ENCODE peak calls at places on chromosomes 5 and 9, in six cellular contexts. B is uterus, K is DND-41, I is esophagus squamous epithelium, O is transverse colon, F is MM.1S. G is an unnamed sample.

GRCh38 chr5:119022017-119022745 is 33.8 kb upstream of the DTWD2 start:
- DNase-seq in B (no peak), K (no peak), I (no peak), O (no peak), F (peak; percentile 43), G (no peak)

GRCh38 chr9:118330191-118330986 is 626.2 kb downstream of the TLR4 start:
- DNase-seq in B (no peak), K (no peak), I (no peak), O (no peak), F (no peak), G (no peak)

GRCh38 chr5:34525761-34526160 is 130.4 kb upstream of the RAI14 start:
- DNase-seq in B (no peak), K (no peak), I (no peak), O (no peak), F (no peak), G (no peak)

GRCh38 chr5:172450861-172451695 is 3.2 kb downstream of the SH3PXD2B start:
- DNase-seq in B (peak; percentile 54), K (peak; percentile 54), I (no peak), O (peak; percentile 38), F (peak; percentile 29), G (no peak)

GRCh38 chr9:131629827-131630205 is 84.5 kb downstream of the PRRT1B start:
- DNase-seq in B (no peak), K (no peak), I (no peak), O (no peak), F (no peak), G (no peak)

GRCh38 chr5:142864293-142865260 is 94.4 kb downstream of the ARHGAP26 start:
- DNase-seq in B (no peak), K (no peak), I (no peak), O (peak; percentile 63), F (no peak), G (no peak)

GRCh38 chr5:37717613-37718431 is 122.0 kb downstream of the GDNF start:
- DNase-seq in B (no peak), K (no peak), I (no peak), O (peak; percentile 80), F (no peak), G (no peak)

GRCh38 chr5:98933446-98934072 is 4.8 kb upstream of the CHD1 start:
- DNase-seq in B (no peak), K (no peak), I (no peak), O (no peak), F (no peak), G (no peak)

GRCh38 chr5:1851290-1851934 is 31.3 kb downstream of the IRX4 start:
- DNase-seq in B (no peak), K (no peak), I (no peak), O (no peak), F (no peak), G (no peak)

GRCh38 chr9:115167175-115167574 is 49.2 kb upstream of the TNC start:
- DNase-seq in B (no peak), K (no peak), I (no peak), O (no peak), F (no peak), G (no peak)

GRCh38 chr5:139667730-139668063 is 19.5 kb downstream of the CXXC5 start:
- DNase-seq in B (no peak), K (no peak), I (no peak), O (no peak), F (no peak), G (no peak)

GRCh38 chr5:7169240-7169878 is 226.6 kb upstream of the ADCY2 start:
- DNase-seq in B (no peak), K (no peak), I (no peak), O (no peak), F (no peak), G (no peak)

GRCh38 chr5:130333089-130333488 is 428.8 kb downstream of the CHSY3 start:
- DNase-seq in B (no peak), K (no peak), I (no peak), O (no peak), F (no peak), G (no peak)

GRCh38 chr5:62385816-62386400 is 17.8 kb downstream of the DIMT1 start:
- DNase-seq in B (no peak), K (no peak), I (no peak), O (no peak), F (no peak), G (no peak)

GRCh38 chr9:22683393-22684075 is 236.9 kb downstream of the DMRTA1 start:
- DNase-seq in B (no peak), K (no peak), I (no peak), O (no peak), F (peak; percentile 65), G (no peak)

GRCh38 chr5:38445374-38446028 is 110.9 kb downstream of the LIFR start:
- DNase-seq in B (peak; percentile 38), K (no peak), I (no peak), O (no peak), F (no peak), G (no peak)

GRCh38 chr5:120684213-120684612 is 220.1 kb downstream of the PRR16 start:
- DNase-seq in B (no peak), K (no peak), I (no peak), O (no peak), F (peak; percentile 25), G (no peak)

GRCh38 chr9:132226571-132227430 is 64.9 kb downstream of the NTNG2 start:
- DNase-seq in B (no peak), K (no peak), I (no peak), O (no peak), F (no peak), G (no peak)

GRCh38 chr5:131976414-131977211 is 31.1 kb upstream of the MEIKIN start:
- DNase-seq in B (no peak), K (no peak), I (no peak), O (no peak), F (no peak), G (no peak)

GRCh38 chr5:10454591-10455272 is 13.1 kb downstream of the ROPN1L start:
- DNase-seq in B (peak; percentile 77), K (no peak), I (no peak), O (no peak), F (no peak), G (no peak)

GRCh38 chr5:145854651-145855258 is 18.1 kb downstream of the GRXCR2 start:
- DNase-seq in B (no peak), K (no peak), I (no peak), O (peak; percentile 78), F (no peak), G (no peak)

GRCh38 chr5:168312606-168313297 is 21.3 kb downstream of the WWC1 start:
- DNase-seq in B (no peak), K (no peak), I (no peak), O (no peak), F (no peak), G (no peak)

GRCh38 chr9:113616116-113616515 is 152.6 kb downstream of the RGS3 start:
- DNase-seq in B (no peak), K (no peak), I (no peak), O (no peak), F (no peak), G (no peak)

GRCh38 chr9:113612828-113613227 is 149.3 kb downstream of the RGS3 start:
- DNase-seq in B (no peak), K (no peak), I (no peak), O (no peak), F (no peak), G (no peak)

GRCh38 chr9:113613815-113614413 is 150.4 kb downstream of the RGS3 start:
- DNase-seq in B (no peak), K (no peak), I (no peak), O (no peak), F (no peak), G (no peak)

GRCh38 chr9:113616716-113617496 is 153.4 kb downstream of the RGS3 start:
- DNase-seq in B (no peak), K (no peak), I (no peak), O (no peak), F (no peak), G (no peak)

GRCh38 chr9:113614843-113615648 is 151.5 kb downstream of the RGS3 start:
- DNase-seq in B (peak; percentile 44), K (no peak), I (no peak), O (no peak), F (no peak), G (peak; percentile 52)
- H3K4me3 ChIP-seq in B (no peak overlapping the region), K (no peak overlapping the region), I (no peak overlapping the region), O (no peak overlapping the region), F (no peak overlapping the region), G (peak overlapping the region; percentile 3)

GRCh38 chr5:73295447-73295846 is 122.5 kb downstream of the TMEM174 start:
- DNase-seq in B (no peak), K (no peak), I (no peak), O (no peak), F (no peak), G (no peak)
- H3K27me3 ChIP-seq in B (peaks cover 39% of the 10 kb centered on the region), K (peaks cover 13% of the 10 kb centered on the region), I (peaks cover 83% of the 10 kb centered on the region), O (peaks cover 99% of the 10 kb centered on the region), F (peaks cover 27% of the 10 kb centered on the region), G (peaks cover 3% of the 10 kb centered on the region)

GRCh38 chr9:19471737-19472648 is 63.2 kb downstream of the ACER2 start:
- DNase-seq in B (peak; percentile 40), K (peak; percentile 57), I (no peak), O (peak; percentile 51), F (peak; percentile 28), G (peak; percentile 81)

GRCh38 chr9:19470567-19470966 is 61.8 kb downstream of the ACER2 start:
- DNase-seq in B (no peak), K (no peak), I (no peak), O (no peak), F (no peak), G (no peak)

GRCh38 chr9:19470981-19471650 is 62.3 kb downstream of the ACER2 start:
- DNase-seq in B (no peak), K (no peak), I (no peak), O (no peak), F (no peak), G (no peak)

DNA sequence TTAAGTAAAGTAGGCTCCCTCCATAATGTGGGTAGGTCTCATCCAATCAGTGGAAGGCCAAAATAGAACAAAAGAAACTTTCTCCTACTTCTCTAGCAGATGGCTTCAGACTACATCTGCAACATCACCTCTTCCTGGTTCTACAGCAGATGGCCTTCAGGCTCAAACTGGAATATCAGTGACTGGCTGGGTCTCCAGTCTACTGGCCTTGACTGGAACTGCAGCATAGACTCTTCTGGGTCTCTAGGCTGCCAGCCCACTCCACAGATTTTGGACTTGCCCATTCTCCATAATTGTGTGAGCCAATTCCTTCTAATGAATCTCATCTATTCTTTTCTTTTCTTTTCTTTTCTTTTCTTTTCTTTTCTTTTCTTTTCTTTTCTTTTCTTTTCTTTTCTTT is 64.8 kb downstream of the ACER2 start:
- DNase-seq in B (no peak), K (no peak), I (no peak), O (no peak), F (no peak), G (no peak)
- H3K36me3 ChIP-seq in B (no peaks in the 10 kb centered on the region), K (no peaks in the 10 kb centered on the region), I (no peaks in the 10 kb centered on the region), O (no peaks in the 10 kb centered on the region), F (no peaks in the 10 kb centered on the region), G (no peaks in the 10 kb centered on the region)

DNA sequence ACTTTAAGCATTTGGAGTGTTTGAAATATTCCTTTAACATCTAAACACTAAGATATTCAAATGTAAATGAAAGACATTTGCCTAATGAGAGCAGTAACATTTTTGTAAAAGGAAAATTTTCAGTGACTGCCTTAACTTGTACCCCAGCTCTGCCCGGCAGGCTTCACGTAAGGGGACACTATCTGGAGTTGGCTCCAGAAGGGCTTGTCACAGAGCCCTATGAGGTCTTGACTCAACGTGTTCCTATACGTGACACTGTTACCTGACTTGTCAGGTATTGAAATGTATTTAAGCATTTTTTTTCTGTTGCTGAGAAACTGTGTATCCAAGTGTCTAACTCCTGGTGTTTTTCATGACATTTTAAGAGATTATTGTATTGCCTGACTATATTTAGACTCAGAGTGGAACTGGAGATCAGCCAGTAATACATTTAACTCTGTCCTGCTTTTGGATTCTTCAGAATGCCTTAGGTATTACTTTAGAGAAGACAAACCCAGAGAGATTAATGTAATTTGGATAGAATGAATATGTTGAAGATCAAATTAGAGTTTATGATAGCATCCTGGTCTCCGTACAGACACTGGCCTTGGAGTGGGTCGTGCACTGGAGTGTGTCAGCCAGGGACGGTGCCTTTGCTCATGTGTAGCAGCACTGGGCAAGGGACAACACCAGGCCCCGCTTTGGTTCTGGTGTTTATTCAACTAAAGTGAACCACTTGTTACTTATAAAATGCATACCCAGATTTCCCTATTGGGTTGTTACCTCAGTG is 34.6 kb upstream of the PHF2 start:
- DNase-seq in B (no peak), K (no peak), I (no peak), O (no peak), F (no peak), G (no peak)
- H3K4me3 ChIP-seq in B (no peak overlapping the region), K (no peak overlapping the region), I (no peak overlapping the region), O (no peak overlapping the region), F (no peak overlapping the region), G (no peak overlapping the region)